ENCODE peak calls at places on chromosomes 4 and X, in nine cellular contexts. T is CD4-positive, alpha-beta T cell; L is stimulated activated CD4-positive, alpha-beta T cell treated with anti-CD3 and anti-CD28 coated beads, Interleukin-2, amount 100 ng/mL, for 24 hours; G is T-cell; W is substantia nigra; X is Peyer's patch; B is nucleus accumbens; P is activated naive CD4-positive, alpha-beta T cell treated with Interleukin-2 at 50 U/mL for 16 hours; R is Kasumi-1. U is an unnamed sample.

GRCh38 chrX:7024850-7025249 is 122.7 kb upstream of the STS start:
- DNase-seq in L (no peak), R (no peak), X (no peak), B (no peak), T (no peak), W (no peak), P (no peak), G (no peak), U (no peak)

GRCh38 chrX:140664939-140665338 is 44.6 kb upstream of the LINC00632 start:
- DNase-seq in T (no peak), R (peak; percentile 36), X (no peak), W (no peak), G (no peak), L (no peak), P (no peak), B (no peak), U (no peak)

GRCh38 chrX:4932790-4933189 is 1219.3 kb upstream of the PRKX start:
- DNase-seq in T (no peak), P (no peak), X (no peak), B (no peak), L (no peak), W (no peak), R (no peak), G (no peak), U (no peak)

GRCh38 chr4:38177035-38177791 is 217.0 kb downstream of the PTTG2 start:
- DNase-seq in L (peak; percentile 56), X (no peak), G (peak; percentile 33), R (peak; percentile 66), P (peak; percentile 59), B (peak; percentile 16), T (peak; percentile 50), W (no peak), U (no peak)

GRCh38 chr4:8504279-8505007 is 63.9 kb downstream of the TRMT44 start:
- DNase-seq in R (no peak), G (no peak), W (no peak), P (no peak), L (no peak), X (no peak), T (no peak), B (no peak), U (no peak)

GRCh38 chrX:139692908-139693307 is 15.1 kb downstream of the MCF2 start:
- DNase-seq in R (no peak), G (no peak), B (no peak), T (no peak), L (no peak), X (no peak), W (no peak), P (no peak), U (no peak)

GRCh38 chr4:41009411-41009810 is 204.9 kb downstream of the APBB2 start:
- DNase-seq in R (no peak), G (no peak), B (no peak), L (no peak), X (no peak), W (no peak), T (no peak), P (no peak), U (no peak)

GRCh38 chr4:81040175-81040659 is 9.7 kb downstream of the BMP3 start:
- DNase-seq in W (no peak), G (no peak), X (no peak), P (no peak), B (no peak), R (peak; percentile 71), L (no peak), T (no peak), U (no peak)

GRCh38 chr4:26529479-26529878 is 39.2 kb upstream of the CCKAR start:
- DNase-seq in G (no peak), T (no peak), W (no peak), P (no peak), B (no peak), L (no peak), R (no peak), X (no peak), U (no peak)

GRCh38 chrX:118272237-118272636 is 73.7 kb upstream of the WDR44 start:
- DNase-seq in W (no peak), X (no peak), B (no peak), P (no peak), G (no peak), T (no peak), L (no peak), R (no peak), U (no peak)

GRCh38 chr4:95155759-95156451 is 392.9 kb downstream of the UNC5C start:
- DNase-seq in P (no peak), R (peak; percentile 73), B (no peak), W (no peak), X (no peak), G (no peak), L (no peak), T (no peak), U (no peak)

GRCh38 chr4:119729815-119730643 is 101.4 kb upstream of the PDE5A start:
- DNase-seq in G (no peak), P (no peak), B (no peak), L (no peak), T (no peak), X (no peak), W (no peak), R (no peak), U (no peak)

GRCh38 chr4:6887591-6888371 is 21.8 kb upstream of the TBC1D14 start:
- DNase-seq in R (peak; percentile 81), T (no peak), P (no peak), W (no peak), G (no peak), B (no peak), L (no peak), X (no peak), U (no peak)

GRCh38 chr4:3736290-3736689 is 29.9 kb upstream of the ADRA2C start:
- DNase-seq in G (no peak), R (no peak), W (no peak), P (no peak), X (no peak), L (no peak), B (no peak), T (no peak), U (no peak)

GRCh38 chrX:9327086-9327746 is 137.6 kb upstream of the TBL1X start:
- DNase-seq in W (no peak), R (no peak), P (no peak), X (no peak), L (no peak), T (no peak), G (no peak), B (no peak), U (no peak)

GRCh38 chrX:133493366-133493765 is 78.1 kb upstream of the GPC4 start:
- DNase-seq in W (no peak), R (no peak), T (no peak), L (no peak), B (no peak), G (no peak), X (no peak), P (no peak), U (no peak)

GRCh38 chr4:134935320-134935719 is 733.7 kb upstream of the PABPC4L start:
- DNase-seq in G (no peak), L (no peak), X (no peak), R (peak; percentile 25), P (no peak), B (no peak), W (no peak), T (no peak), U (peak; percentile 0)

GRCh38 chr4:187608001-187608421 is 387.6 kb upstream of the ZFP42 start:
- DNase-seq in R (no peak), P (no peak), B (no peak), X (no peak), G (no peak), L (no peak), T (no peak), W (no peak), U (no peak)

GRCh38 chr4:168480991-168481588 is 798 bp upstream of the DDX60L start:
- DNase-seq in W (no peak), R (peak; percentile 92), L (peak; percentile 17), T (peak; percentile 41), G (peak; percentile 49), X (no peak), P (peak; percentile 39), B (no peak), U (peak; percentile 25)

GRCh38 chrX:65677954-65678469 is 10.6 kb downstream of the MSN start:
- DNase-seq in T (no peak), R (no peak), B (no peak), X (no peak), P (no peak), W (no peak), G (no peak), L (no peak), U (no peak)

U was measured in C1 segment of cervical spinal cord.